ENCODE peak calls at places on chromosomes 13 and 19, in six cellular contexts. One of them, this sample, is unnamed.

GRCh38 chr19:1590641-1591397 is 1.8 kb downstream of the MBD3 start:
- DNase-seq in NCI-H510A treated with DMSO at 0.1 percent for 48 hours: no peak
- DNase-seq in substantia nigra: no peak
- DNase-seq in stimulated activated CD4-positive, alpha-beta T cell treated with anti-CD3 and anti-CD28 coated beads, Interleukin-2, amount 100 ng/mL, for 24 hours: peak
- DNase-seq in EH: peak
- DNase-seq in fibroblast of the aortic adventitia: no peak
- DNase-seq in this sample: no peak

GRCh38 chr13:50129923-50130685 is 114.9 kb downstream of the KCNRG start:
- DNase-seq in NCI-H510A treated with DMSO at 0.1 percent for 48 hours: peak
- DNase-seq in substantia nigra: no peak
- DNase-seq in stimulated activated CD4-positive, alpha-beta T cell treated with anti-CD3 and anti-CD28 coated beads, Interleukin-2, amount 100 ng/mL, for 24 hours: peak
- DNase-seq in EH: no peak
- DNase-seq in fibroblast of the aortic adventitia: peak
- DNase-seq in this sample: no peak

GRCh38 chr13:35768551-35768950 is 292.1 kb upstream of the MAB21L1 start:
- DNase-seq in NCI-H510A treated with DMSO at 0.1 percent for 48 hours: no peak
- DNase-seq in substantia nigra: no peak
- DNase-seq in stimulated activated CD4-positive, alpha-beta T cell treated with anti-CD3 and anti-CD28 coated beads, Interleukin-2, amount 100 ng/mL, for 24 hours: no peak
- DNase-seq in EH: peak
- DNase-seq in fibroblast of the aortic adventitia: no peak
- DNase-seq in this sample: no peak

GRCh38 chr19:13091400-13092161 is 11.1 kb downstream of the LYL1 start:
- DNase-seq in NCI-H510A treated with DMSO at 0.1 percent for 48 hours: no peak
- DNase-seq in substantia nigra: peak
- DNase-seq in stimulated activated CD4-positive, alpha-beta T cell treated with anti-CD3 and anti-CD28 coated beads, Interleukin-2, amount 100 ng/mL, for 24 hours: no peak
- DNase-seq in EH: peak
- DNase-seq in fibroblast of the aortic adventitia: peak
- DNase-seq in this sample: peak

GRCh38 chr13:94020833-94021232 is 458.6 kb downstream of the DCT start:
- DNase-seq in NCI-H510A treated with DMSO at 0.1 percent for 48 hours: no peak
- DNase-seq in substantia nigra: no peak
- DNase-seq in stimulated activated CD4-positive, alpha-beta T cell treated with anti-CD3 and anti-CD28 coated beads, Interleukin-2, amount 100 ng/mL, for 24 hours: no peak
- DNase-seq in EH: peak
- DNase-seq in fibroblast of the aortic adventitia: peak
- DNase-seq in this sample: no peak

GRCh38 chr19:55305491-55305890 is 19.6 kb downstream of the TMEM150B start:
- DNase-seq in NCI-H510A treated with DMSO at 0.1 percent for 48 hours: no peak
- DNase-seq in substantia nigra: no peak
- DNase-seq in stimulated activated CD4-positive, alpha-beta T cell treated with anti-CD3 and anti-CD28 coated beads, Interleukin-2, amount 100 ng/mL, for 24 hours: peak
- DNase-seq in EH: peak
- DNase-seq in fibroblast of the aortic adventitia: peak
- DNase-seq in this sample: peak

GRCh38 chr19:29836409-29836825 is 24.6 kb downstream of the CCNE1 start:
- DNase-seq in NCI-H510A treated with DMSO at 0.1 percent for 48 hours: no peak
- DNase-seq in substantia nigra: no peak
- DNase-seq in stimulated activated CD4-positive, alpha-beta T cell treated with anti-CD3 and anti-CD28 coated beads, Interleukin-2, amount 100 ng/mL, for 24 hours: peak
- DNase-seq in EH: no peak
- DNase-seq in fibroblast of the aortic adventitia: no peak
- DNase-seq in this sample: no peak

GRCh38 chr13:78183737-78184136 is 265.1 kb upstream of the EDNRB start:
- DNase-seq in NCI-H510A treated with DMSO at 0.1 percent for 48 hours: no peak
- DNase-seq in substantia nigra: no peak
- DNase-seq in stimulated activated CD4-positive, alpha-beta T cell treated with anti-CD3 and anti-CD28 coated beads, Interleukin-2, amount 100 ng/mL, for 24 hours: no peak
- DNase-seq in EH: no peak
- DNase-seq in fibroblast of the aortic adventitia: peak
- DNase-seq in this sample: no peak